ENCODE peak calls at places on chromosomes 2 and 18, in nine cellular contexts. R is right atrium auricular region, S is sigmoid colon, L is colonic mucosa, A is tibial artery, U is endothelial cell of umbilical vein, H is heart left ventricle, V is WERI-Rb-1, T is spleen. Z is an unnamed sample.

GRCh38 chr2:69177785-69178636 is 165.0 kb downstream of the ANTXR1 start:
- DNase-seq in R (peak; percentile 98), S (peak; percentile 97), L (peak; percentile 85), A (peak; percentile 99), U (peak; percentile 74), H (peak; percentile 80), V (peak; percentile 98), T (peak; percentile 95), Z (no peak)

GRCh38 chr2:210022824-210023223 is 20.4 kb downstream of the RPE start:
- DNase-seq in R (no peak), S (no peak), L (no peak), A (no peak), U (no peak), H (no peak), V (no peak), T (no peak), Z (no peak)

GRCh38 chr2:219171231-219171651 is 1.4 kb upstream of the SLC23A3 start:
- DNase-seq in R (peak; percentile 83), S (peak; percentile 90), L (peak; percentile 58), A (peak; percentile 89), U (peak; percentile 76), H (peak; percentile 27), V (peak; percentile 47), T (no peak), Z (peak; percentile 50)

GRCh38 chr18:11514267-11514666 is 95.1 kb upstream of the SLC35G4 start:
- DNase-seq in R (no peak), S (no peak), L (no peak), A (no peak), U (no peak), H (no peak), V (no peak), T (no peak), Z (no peak)

GRCh38 chr2:240713071-240713927 is 21.6 kb downstream of the AQP12A start:
- DNase-seq in R (no peak), S (no peak), L (no peak), A (no peak), U (no peak), H (no peak), V (no peak), T (peak; percentile 72), Z (no peak)

GRCh38 chr2:224036731-224037376 is 2.2 kb downstream of the SERPINE2 start:
- DNase-seq in R (no peak), S (no peak), L (no peak), A (no peak), U (no peak), H (no peak), V (no peak), T (no peak), Z (no peak)

GRCh38 chr2:69192176-69192945 is 179.4 kb downstream of the ANTXR1 start:
- DNase-seq in R (no peak), S (no peak), L (peak; percentile 69), A (no peak), U (no peak), H (no peak), V (no peak), T (no peak), Z (no peak)

GRCh38 chr2:200373973-200374416 is 67.5 kb downstream of the SPATS2L start:
- DNase-seq in R (no peak), S (no peak), L (peak; percentile 60), A (no peak), U (no peak), H (no peak), V (no peak), T (no peak), Z (peak; percentile 4)

GRCh38 chr2:41698787-41699422 is 348.9 kb upstream of the PKDCC start:
- DNase-seq in R (no peak), S (peak; percentile 68), L (no peak), A (peak; percentile 68), U (peak; percentile 21), H (peak; percentile 45), V (peak; percentile 76), T (no peak), Z (no peak)

GRCh38 chr2:130393318-130393910 is 37.6 kb downstream of the PTPN18 start:
- DNase-seq in R (no peak), S (no peak), L (no peak), A (no peak), U (no peak), H (no peak), V (no peak), T (peak; percentile 62), Z (no peak)

GRCh38 chr2:211455225-211455841 is 898.9 kb downstream of the CPS1 start:
- DNase-seq in R (peak; percentile 60), S (no peak), L (peak; percentile 20), A (no peak), U (peak; percentile 63), H (no peak), V (peak; percentile 39), T (no peak), Z (no peak)

GRCh38 chr18:48412339-48412929 is 3.3 kb upstream of the ZBTB7C start:
- DNase-seq in R (no peak), S (no peak), L (peak; percentile 41), A (no peak), U (peak; percentile 28), H (no peak), V (peak; percentile 64), T (no peak), Z (no peak)

GRCh38 chr2:188478724-188479123 is 187.1 kb downstream of the GULP1 start:
- DNase-seq in R (no peak), S (no peak), L (no peak), A (no peak), U (peak; percentile 10), H (no peak), V (no peak), T (no peak), Z (no peak)

GRCh38 chr2:221532641-221533040 is 39.5 kb downstream of the EPHA4 start:
- DNase-seq in R (no peak), S (no peak), L (no peak), A (no peak), U (no peak), H (no peak), V (no peak), T (no peak), Z (no peak)

GRCh38 chr2:123659120-123659519 is 366.0 kb upstream of the CNTNAP5 start:
- DNase-seq in R (no peak), S (no peak), L (no peak), A (no peak), U (no peak), H (no peak), V (no peak), T (no peak), Z (no peak)

GRCh38 chr18:63199743-63200241 is 119.8 kb downstream of the BCL2 start:
- DNase-seq in R (no peak), S (no peak), L (no peak), A (no peak), U (no peak), H (no peak), V (no peak), T (no peak), Z (no peak)

DNA sequence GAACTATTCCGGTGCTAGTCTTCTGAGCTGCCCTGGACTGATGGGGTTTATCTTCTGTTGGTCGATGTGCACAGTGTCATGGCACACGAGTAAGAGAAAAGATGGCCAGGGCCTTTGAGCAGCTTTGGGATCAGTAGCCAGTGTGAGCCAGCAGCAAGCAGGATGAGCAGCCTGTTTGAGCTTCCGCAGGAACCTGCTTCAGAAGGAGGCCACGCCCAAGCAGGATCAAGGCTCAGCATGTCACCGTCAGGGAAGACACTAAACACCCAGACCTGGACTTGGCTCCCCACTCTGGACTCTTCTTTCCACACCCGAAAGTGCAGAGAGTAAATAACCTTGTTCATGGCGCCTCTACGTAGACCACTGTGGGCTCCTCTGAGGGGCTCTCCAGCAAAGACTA is 25.2 kb upstream of the ASB1 start:
- DNase-seq in R (no peak), S (no peak), L (peak; percentile 74), A (no peak), U (no peak), H (no peak), V (no peak), T (no peak), Z (no peak)
- H3K27ac ChIP-seq in R (no peak overlapping the region), S (no peak overlapping the region), L (no peak overlapping the region), A (no peak overlapping the region), U (no peak overlapping the region), H (no peak overlapping the region), V (no peak overlapping the region), T (no peak overlapping the region), Z (no peak overlapping the region)

DNA sequence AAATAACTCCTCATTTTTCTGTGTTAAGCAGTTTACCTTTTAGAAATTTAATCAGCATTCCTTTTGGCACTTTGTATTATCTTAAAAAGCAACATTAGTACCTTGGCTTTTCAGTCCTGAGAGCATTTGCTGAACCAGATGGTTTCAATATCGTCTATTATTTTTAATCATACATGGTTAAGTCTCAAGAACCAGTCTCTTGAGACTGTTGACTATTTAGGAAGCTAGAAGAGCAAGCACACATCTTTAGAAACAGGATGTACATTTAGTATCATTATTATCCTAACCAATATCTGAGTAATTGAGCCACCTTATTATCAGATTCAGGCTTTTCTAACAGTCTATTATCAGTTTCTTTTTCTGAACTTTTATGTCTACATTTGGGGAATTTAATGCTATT is 28.2 kb upstream of the ZEB2 start:
- DNase-seq in R (no peak), S (no peak), L (no peak), A (no peak), U (no peak), H (no peak), V (no peak), T (no peak), Z (no peak)
- TF ChIP-seq CTCF in R (no peak), S (no peak), L (no peak), A (no peak), U (no peak), H (no peak), V (no peak), T (no peak), Z (no peak)

GRCh38 chr2:149050188-149050587 is 11.7 kb downstream of the LYPD6B start:
- DNase-seq in R (no peak), S (no peak), L (no peak), A (no peak), U (no peak), H (no peak), V (no peak), T (no peak), Z (no peak)
- H3K36me3 ChIP-seq in R (no peaks in the 10 kb centered on the region), S (no peaks in the 10 kb centered on the region), L (no peaks in the 10 kb centered on the region), A (no peaks in the 10 kb centered on the region), U (no peaks in the 10 kb centered on the region), H (no peaks in the 10 kb centered on the region), V (no peaks in the 10 kb centered on the region), T (no peaks in the 10 kb centered on the region), Z (no peaks in the 10 kb centered on the region)

DNA sequence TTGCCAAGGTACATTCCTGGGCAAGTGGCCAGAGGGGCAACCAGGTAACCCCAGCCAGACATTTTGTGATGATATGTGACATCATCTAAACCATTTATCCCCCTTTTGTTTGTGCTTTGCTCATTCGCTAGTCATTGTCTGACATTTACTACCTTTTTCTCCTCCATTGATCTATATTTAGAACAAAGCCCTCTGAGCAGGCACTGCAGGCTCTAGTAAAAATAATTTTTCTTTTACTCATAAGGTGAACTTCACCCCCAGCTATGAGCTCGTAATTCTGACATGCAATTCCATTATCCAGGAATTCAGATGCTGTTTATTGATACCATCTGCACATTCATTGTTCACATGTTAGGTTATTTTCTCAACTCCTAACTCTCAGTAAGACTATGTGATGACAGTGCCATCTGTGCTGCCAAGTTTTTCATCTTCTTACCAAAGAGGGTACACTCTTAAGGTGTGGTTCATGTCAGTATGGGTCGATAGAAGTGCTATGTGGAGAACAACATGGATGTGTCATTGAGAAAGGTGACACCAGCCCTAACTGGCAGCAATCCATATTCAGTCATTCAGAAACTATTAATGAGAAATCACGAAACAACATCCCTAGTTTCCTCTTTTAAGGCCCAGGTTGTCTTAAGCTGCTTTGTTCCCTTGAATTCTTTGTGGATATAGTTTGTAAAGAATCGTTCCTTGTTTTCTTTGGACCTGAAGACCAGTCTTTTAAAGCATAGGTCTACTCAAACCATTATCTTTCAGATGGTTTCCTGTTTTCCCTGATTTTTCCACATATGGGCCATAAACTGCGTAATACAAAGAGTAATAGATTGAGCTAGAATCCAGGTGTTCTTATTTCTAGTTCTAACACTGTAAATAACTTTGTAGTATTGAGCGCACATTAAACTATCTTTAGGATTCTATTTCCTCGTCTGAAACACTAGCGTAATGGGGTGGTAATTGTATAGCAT is 978.1 kb upstream of the CDH2 start:
- DNase-seq in R (no peak), S (no peak), L (no peak), A (no peak), U (peak; percentile 86), H (no peak), V (no peak), T (no peak), Z (no peak)
- H3K27ac ChIP-seq in R (no peak overlapping the region), S (peak overlapping the region; percentile 68), L (no peak overlapping the region), A (no peak overlapping the region), U (peak overlapping the region; percentile 96), H (no peak overlapping the region), V (no peak overlapping the region), T (no peak overlapping the region), Z (no peak overlapping the region)